ENCODE peak calls at places on chromosomes 5 and 9, in four cellular contexts. X is H7; L is fibroblast of gingiva; F is activated CD8-positive, alpha-beta memory T cell treated with anti-CD3 and anti-CD28 coated beads for 24 hours. J is an unnamed sample.

GRCh38 chr5:110478899-110479298 is 247.6 kb downstream of the TMEM232 start:
- DNase-seq in X (no peak), L (peak; percentile 77), F (no peak), J (no peak)

GRCh38 chr5:9148242-9148641 is 397.6 kb downstream of the SEMA5A start:
- DNase-seq in X (no peak), L (no peak), F (no peak), J (no peak)

GRCh38 chr5:9775339-9775738 is 145.2 kb upstream of the TAS2R1 start:
- DNase-seq in X (no peak), L (peak; percentile 7), F (no peak), J (no peak)

GRCh38 chr9:107782789-107783188 is 293.2 kb upstream of the KLF4 start:
- DNase-seq in X (no peak), L (no peak), F (no peak), J (no peak)

GRCh38 chr9:8558176-8558575 is 758.6 kb upstream of the DMAC1 start:
- DNase-seq in X (no peak), L (peak; percentile 3), F (no peak), J (no peak)

GRCh38 chr5:5421149-5421960 is 1.1 kb upstream of the ICE1 start:
- DNase-seq in X (no peak), L (no peak), F (peak; percentile 67), J (no peak)

GRCh38 chr9:21558627-21559401 is 76.7 kb upstream of the IFNE start:
- DNase-seq in X (no peak), L (no peak), F (no peak), J (peak; percentile 5)

GRCh38 chr5:142110046-142110531 is 1.5 kb downstream of the NDFIP1 start:
- DNase-seq in X (no peak), L (peak; percentile 58), F (no peak), J (peak; percentile 11)

GRCh38 chr5:132327278-132327959 is 33.2 kb downstream of the SLC22A4 start:
- DNase-seq in X (no peak), L (peak; percentile 79), F (no peak), J (no peak)

GRCh38 chr5:140058212-140058932 is 15.3 kb upstream of the NRG2 start:
- DNase-seq in X (no peak), L (no peak), F (no peak), J (no peak)

GRCh38 chr5:110376281-110376916 is 350.1 kb downstream of the TMEM232 start:
- DNase-seq in X (no peak), L (peak; percentile 84), F (no peak), J (no peak)

GRCh38 chr5:29113516-29113915 is 2075.1 kb upstream of the CDH9 start:
- DNase-seq in X (no peak), L (no peak), F (no peak), J (no peak)

GRCh38 chr5:102288630-102289029 is 7.5 kb downstream of the SLCO4C1 start:
- DNase-seq in X (no peak), L (no peak), F (no peak), J (no peak)

GRCh38 chr9:124062172-124062571 is 50.6 kb downstream of the LHX2 start:
- DNase-seq in X (peak; percentile 63), L (no peak), F (no peak), J (no peak)

GRCh38 chr5:167573274-167574127 is 717.9 kb upstream of the WWC1 start:
- DNase-seq in X (peak; percentile 30), L (no peak), F (no peak), J (no peak)

GRCh38 chr5:60447488-60447920 is 252.5 kb downstream of the DEPDC1B start:
- DNase-seq in X (no peak), L (no peak), F (no peak), J (no peak)

GRCh38 chr5:96752341-96753016 is 55.3 kb downstream of the ERAP1 start:
- DNase-seq in X (no peak), L (peak; percentile 54), F (no peak), J (no peak)

GRCh38 chr5:23466401-23466886 is 41.0 kb upstream of the PRDM9 start:
- DNase-seq in X (no peak), L (no peak), F (no peak), J (no peak)

GRCh38 chr5:1846583-1846982 is 36.1 kb downstream of the IRX4 start:
- DNase-seq in X (no peak), L (no peak), F (no peak), J (no peak)

GRCh38 chr5:135830384-135831275 is 3.8 kb upstream of the SLC25A48 start:
- DNase-seq in X (no peak), L (no peak), F (peak; percentile 30), J (no peak)

GRCh38 chr9:130234340-130235260 is 31.0 kb upstream of the HMCN2 start:
- DNase-seq in X (peak; percentile 18), L (peak; percentile 22), F (no peak), J (no peak)

GRCh38 chr5:6716634-6717149 is 3.5 kb downstream of the TENT4A start:
- DNase-seq in X (no peak), L (no peak), F (no peak), J (no peak)

GRCh38 chr9:25716220-25716872 is 38.1 kb upstream of the TUSC1 start:
- DNase-seq in X (peak; percentile 59), L (peak; percentile 2), F (no peak), J (no peak)

J was measured in GM12892.